ENCODE peak calls at places on chromosomes 13 and 19, in six cellular contexts. One of them, this sample, is unnamed.

GRCh38 chr13:110070511-110071120 is 236.3 kb downstream of the COL4A1 start:
- DNase-seq in Calu3: no peak
- DNase-seq in omental fat pad: no peak
- DNase-seq in breast epithelium: no peak
- DNase-seq in body of pancreas: no peak
- DNase-seq in A549: no peak
- DNase-seq in this sample: peak; percentile 74

GRCh38 chr19:1223018-1223855 is 14.6 kb downstream of the CBARP start:
- DNase-seq in omental fat pad: no peak
- DNase-seq in breast epithelium: no peak
- DNase-seq in body of pancreas: no peak
- DNase-seq in Calu3: peak; percentile 53
- DNase-seq in A549: no peak
- DNase-seq in this sample: peak; percentile 32

GRCh38 chr13:24168392-24168750 is 7.9 kb downstream of the SPATA13 start:
- DNase-seq in body of pancreas: no peak
- DNase-seq in breast epithelium: no peak
- DNase-seq in A549: no peak
- DNase-seq in Calu3: no peak
- DNase-seq in omental fat pad: no peak
- DNase-seq in this sample: peak; percentile 70

GRCh38 chr13:78334059-78334458 is 269.3 kb downstream of the POU4F1 start:
- DNase-seq in A549: no peak
- DNase-seq in body of pancreas: no peak
- DNase-seq in omental fat pad: no peak
- DNase-seq in Calu3: no peak
- DNase-seq in breast epithelium: no peak
- DNase-seq in this sample: no peak

GRCh38 chr19:16094360-16095070 is 17.2 kb upstream of the RAB8A start:
- DNase-seq in omental fat pad: no peak
- DNase-seq in breast epithelium: no peak
- DNase-seq in body of pancreas: no peak
- DNase-seq in Calu3: no peak
- DNase-seq in A549: no peak
- DNase-seq in this sample: peak; percentile 64

GRCh38 chr13:73767747-73768315 is 366.4 kb downstream of the KLF12 start:
- DNase-seq in body of pancreas: no peak
- DNase-seq in breast epithelium: no peak
- DNase-seq in Calu3: peak; percentile 5
- DNase-seq in A549: no peak
- DNase-seq in omental fat pad: no peak
- DNase-seq in this sample: no peak

GRCh38 chr19:14536926-14537692 is 7.7 kb downstream of the TECR start:
- DNase-seq in body of pancreas: peak; percentile 89
- DNase-seq in breast epithelium: peak; percentile 78
- DNase-seq in Calu3: peak; percentile 68
- DNase-seq in A549: peak; percentile 51
- DNase-seq in omental fat pad: peak; percentile 47
- DNase-seq in this sample: peak; percentile 40

GRCh38 chr19:4596033-4596904 is 36.8 kb upstream of the SEMA6B start:
- DNase-seq in A549: no peak
- DNase-seq in breast epithelium: no peak
- DNase-seq in omental fat pad: no peak
- DNase-seq in body of pancreas: no peak
- DNase-seq in Calu3: no peak
- DNase-seq in this sample: no peak

GRCh38 chr13:110830800-110831371 is 84.0 kb downstream of the ANKRD10 start:
- DNase-seq in body of pancreas: no peak
- DNase-seq in Calu3: no peak
- DNase-seq in A549: no peak
- DNase-seq in omental fat pad: no peak
- DNase-seq in breast epithelium: no peak
- DNase-seq in this sample: no peak

GRCh38 chr19:10885241-10886169 is 14.2 kb downstream of the CARM1 start:
- DNase-seq in Calu3: no peak
- DNase-seq in body of pancreas: no peak
- DNase-seq in omental fat pad: no peak
- DNase-seq in breast epithelium: no peak
- DNase-seq in A549: no peak
- DNase-seq in this sample: no peak

GRCh38 chr13:60627071-60627686 is 230.2 kb downstream of the TDRD3 start:
- DNase-seq in A549: peak; percentile 6
- DNase-seq in Calu3: peak; percentile 8
- DNase-seq in body of pancreas: no peak
- DNase-seq in breast epithelium: no peak
- DNase-seq in omental fat pad: no peak
- DNase-seq in this sample: peak; percentile 13

GRCh38 chr13:45180713-45181601 is 19.9 kb downstream of the KCTD4 start:
- DNase-seq in A549: no peak
- DNase-seq in omental fat pad: no peak
- DNase-seq in body of pancreas: no peak
- DNase-seq in Calu3: no peak
- DNase-seq in breast epithelium: no peak
- DNase-seq in this sample: no peak

GRCh38 chr19:22595918-22596341 is 38.2 kb upstream of the ZNF492 start:
- DNase-seq in body of pancreas: peak; percentile 30
- DNase-seq in omental fat pad: peak; percentile 37
- DNase-seq in breast epithelium: no peak
- DNase-seq in A549: no peak
- DNase-seq in Calu3: no peak
- DNase-seq in this sample: no peak

GRCh38 chr19:3094638-3095374 is 644 bp downstream of the GNA11 start:
- DNase-seq in omental fat pad: no peak
- DNase-seq in body of pancreas: peak; percentile 39
- DNase-seq in breast epithelium: no peak
- DNase-seq in Calu3: peak; percentile 4
- DNase-seq in A549: no peak
- DNase-seq in this sample: peak; percentile 28

GRCh38 chr19:6700586-6701316 is 19.7 kb downstream of the C3 start:
- DNase-seq in omental fat pad: no peak
- DNase-seq in breast epithelium: no peak
- DNase-seq in A549: no peak
- DNase-seq in Calu3: no peak
- DNase-seq in body of pancreas: no peak
- DNase-seq in this sample: no peak

GRCh38 chr13:20392530-20392929 is 133.1 kb downstream of the CRYL1 start:
- DNase-seq in breast epithelium: no peak
- DNase-seq in Calu3: no peak
- DNase-seq in A549: no peak
- DNase-seq in body of pancreas: no peak
- DNase-seq in omental fat pad: no peak
- DNase-seq in this sample: no peak

GRCh38 chr13:65095697-65096096 is 2134.4 kb downstream of the PCDH9 start:
- DNase-seq in Calu3: no peak
- DNase-seq in body of pancreas: no peak
- DNase-seq in omental fat pad: no peak
- DNase-seq in breast epithelium: no peak
- DNase-seq in A549: no peak
- DNase-seq in this sample: no peak

GRCh38 chr19:18765224-18765623 is 25.9 kb downstream of the COMP start:
- DNase-seq in Calu3: no peak
- DNase-seq in A549: no peak
- DNase-seq in omental fat pad: no peak
- DNase-seq in body of pancreas: peak; percentile 70
- DNase-seq in breast epithelium: no peak
- DNase-seq in this sample: no peak

GRCh38 chr13:105918842-105919741 is 616.4 kb downstream of the EFNB2 start:
- DNase-seq in A549: peak; percentile 51
- DNase-seq in Calu3: peak; percentile 47
- DNase-seq in breast epithelium: no peak
- DNase-seq in omental fat pad: no peak
- DNase-seq in body of pancreas: peak; percentile 26
- DNase-seq in this sample: peak; percentile 13

GRCh38 chr19:42512130-42512636 is 16.1 kb downstream of the CEACAM1 start:
- DNase-seq in Calu3: no peak
- DNase-seq in omental fat pad: no peak
- DNase-seq in body of pancreas: no peak
- DNase-seq in A549: no peak
- DNase-seq in breast epithelium: no peak
- DNase-seq in this sample: no peak
- TF ChIP-seq CTCF in Calu3: no peak
- TF ChIP-seq CTCF in omental fat pad: no peak
- TF ChIP-seq CTCF in body of pancreas: no peak
- TF ChIP-seq CTCF in A549: no peak
- TF ChIP-seq CTCF in breast epithelium: no peak
- TF ChIP-seq CTCF in this sample: no peak

GRCh38 chr13:26707122-26708006 is 53.2 kb downstream of the GPR12 start:
- DNase-seq in breast epithelium: no peak
- DNase-seq in body of pancreas: no peak
- DNase-seq in A549: peak; percentile 14
- DNase-seq in omental fat pad: no peak
- DNase-seq in Calu3: peak; percentile 42
- DNase-seq in this sample: peak; percentile 50
- TF ChIP-seq CTCF in breast epithelium: peak; percentile 41
- TF ChIP-seq CTCF in body of pancreas: peak; percentile 38
- TF ChIP-seq CTCF in A549: peak; percentile 37
- TF ChIP-seq CTCF in omental fat pad: no peak
- TF ChIP-seq CTCF in Calu3: peak; percentile 28
- TF ChIP-seq CTCF in this sample: peak; percentile 74

DNA sequence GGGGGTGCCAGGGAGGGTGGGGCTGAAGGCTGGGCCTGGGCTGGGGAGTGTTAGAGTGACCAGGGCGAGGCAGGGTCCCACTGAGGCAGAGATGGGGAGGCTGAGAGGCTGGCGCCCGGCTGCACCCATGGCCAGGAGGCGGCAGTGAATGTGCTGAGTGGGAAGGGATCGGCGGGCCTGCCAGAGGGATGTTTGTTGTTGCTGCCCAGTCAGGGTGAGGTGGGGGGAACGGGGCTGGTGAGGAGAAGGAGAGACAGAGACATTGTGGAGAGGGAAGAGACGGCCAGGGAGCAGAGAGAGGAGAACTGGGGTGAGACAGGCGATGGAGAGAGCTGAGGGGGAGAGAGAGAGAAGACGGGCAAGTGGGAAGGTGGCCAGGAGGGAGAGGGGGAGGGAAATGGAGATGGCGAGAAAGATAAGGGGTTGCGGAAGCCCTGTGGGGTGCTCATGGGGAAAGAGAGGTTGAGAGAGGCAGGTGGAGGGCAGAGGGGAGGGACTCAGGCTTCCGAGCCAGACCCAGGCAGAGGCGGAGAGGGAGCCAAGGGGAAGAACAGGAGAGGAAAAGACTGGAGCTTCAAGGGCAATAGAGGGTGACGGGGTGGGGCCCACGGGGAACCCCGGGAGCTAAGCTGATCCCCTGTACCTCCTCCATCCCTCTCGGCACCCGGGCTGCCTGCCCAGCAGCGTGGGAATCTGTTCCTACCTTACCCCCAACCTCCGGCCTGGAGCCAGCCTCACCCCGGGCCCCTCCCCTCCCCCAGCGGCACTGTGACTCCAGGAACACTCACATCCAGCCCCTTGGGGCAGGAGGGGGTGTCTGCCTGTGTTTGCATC is 690 bp upstream of the B3GNT8 start:
- DNase-seq in Calu3: no peak
- DNase-seq in body of pancreas: peak; percentile 56
- DNase-seq in breast epithelium: peak; percentile 62
- DNase-seq in omental fat pad: no peak
- DNase-seq in A549: no peak
- DNase-seq in this sample: peak; percentile 15
- TF ChIP-seq CTCF in Calu3: no peak
- TF ChIP-seq CTCF in body of pancreas: no peak
- TF ChIP-seq CTCF in breast epithelium: no peak
- TF ChIP-seq CTCF in omental fat pad: no peak
- TF ChIP-seq CTCF in A549: no peak
- TF ChIP-seq CTCF in this sample: no peak

GRCh38 chr19:36972594-36972993 is 56.5 kb downstream of the ZNF568 start:
- DNase-seq in A549: no peak
- DNase-seq in omental fat pad: no peak
- DNase-seq in body of pancreas: no peak
- DNase-seq in Calu3: no peak
- DNase-seq in breast epithelium: no peak
- DNase-seq in this sample: no peak

GRCh38 chr19:36973844-36974195 is 57.7 kb downstream of the ZNF568 start:
- DNase-seq in A549: no peak
- DNase-seq in breast epithelium: no peak
- DNase-seq in Calu3: no peak
- DNase-seq in body of pancreas: no peak
- DNase-seq in omental fat pad: no peak
- DNase-seq in this sample: no peak

DNA sequence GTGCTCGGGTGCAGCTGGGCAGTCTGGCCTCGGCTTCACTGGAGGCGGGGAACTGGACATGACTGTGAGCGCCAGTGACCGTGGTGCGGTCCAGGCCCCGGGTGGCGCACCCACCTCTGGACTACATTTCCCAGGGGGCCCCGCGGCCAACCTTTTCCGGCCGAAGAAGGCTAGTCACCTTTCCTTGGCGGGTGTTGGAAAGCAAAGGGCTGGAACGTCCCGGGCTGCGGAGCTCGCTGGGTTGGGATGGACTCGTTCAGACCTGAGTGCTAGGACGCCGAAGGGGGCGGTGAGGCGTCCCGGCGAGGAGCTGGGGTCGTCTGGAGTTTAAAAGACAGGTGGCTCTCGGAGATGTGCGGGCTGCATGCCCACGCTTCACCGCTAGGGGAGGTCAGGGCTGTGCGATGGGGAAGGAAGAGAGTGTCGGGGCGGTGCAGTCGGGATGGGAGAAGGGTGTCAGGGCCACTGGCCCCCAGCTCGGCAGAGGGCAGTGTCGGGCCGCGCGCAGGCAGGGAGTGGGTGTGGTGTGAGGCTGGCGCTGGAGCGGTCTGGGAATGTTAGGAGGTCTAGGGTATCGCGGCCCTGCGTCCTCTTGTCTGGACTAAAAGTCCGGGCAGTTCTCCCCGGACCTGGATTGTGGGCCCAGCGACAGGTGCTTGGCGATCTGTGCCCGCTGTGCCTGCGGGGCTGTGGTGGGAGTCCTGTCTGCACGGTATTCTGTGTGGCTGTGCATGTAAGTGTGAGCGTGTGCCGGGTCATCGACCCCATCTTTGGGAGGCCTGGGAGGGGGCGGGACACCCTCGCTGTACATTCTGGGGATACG is 57.1 kb downstream of the ZNF568 start:
- DNase-seq in Calu3: no peak
- DNase-seq in breast epithelium: peak; percentile 88
- DNase-seq in body of pancreas: peak; percentile 85
- DNase-seq in omental fat pad: peak; percentile 56
- DNase-seq in A549: no peak
- DNase-seq in this sample: peak; percentile 69
- TF ChIP-seq CTCF in Calu3: no peak
- TF ChIP-seq CTCF in breast epithelium: peak; percentile 98
- TF ChIP-seq CTCF in body of pancreas: peak; percentile 100
- TF ChIP-seq CTCF in omental fat pad: peak; percentile 78
- TF ChIP-seq CTCF in A549: no peak
- TF ChIP-seq CTCF in this sample: peak; percentile 72

DNA sequence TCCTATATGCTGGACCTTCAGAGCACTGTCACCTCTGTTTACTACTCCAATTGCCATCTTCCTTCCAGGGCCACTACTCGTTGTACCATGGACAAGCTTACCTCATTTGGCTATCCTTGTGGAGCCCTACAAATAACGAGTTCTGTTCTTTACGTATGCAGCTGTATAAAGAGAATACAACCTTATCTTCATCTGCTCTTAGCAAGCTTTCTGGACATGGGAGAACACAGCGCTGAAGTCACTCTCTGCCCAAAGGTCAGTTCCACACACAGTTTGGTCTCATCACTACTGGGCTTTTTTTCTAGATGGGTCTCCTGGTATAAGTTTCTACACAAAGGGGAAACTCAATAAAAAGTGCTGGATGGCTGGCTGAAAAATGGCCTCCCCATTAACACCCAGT is 88.9 kb downstream of the CDADC1 start:
- DNase-seq in breast epithelium: no peak
- DNase-seq in A549: no peak
- DNase-seq in Calu3: no peak
- DNase-seq in body of pancreas: no peak
- DNase-seq in omental fat pad: no peak
- DNase-seq in this sample: no peak
- TF ChIP-seq CTCF in breast epithelium: no peak
- TF ChIP-seq CTCF in A549: no peak
- TF ChIP-seq CTCF in Calu3: no peak
- TF ChIP-seq CTCF in body of pancreas: no peak
- TF ChIP-seq CTCF in omental fat pad: no peak
- TF ChIP-seq CTCF in this sample: no peak

This sample was measured in AG10803.